ENCODE peak calls at places on chromosome X, in four cellular contexts. K is HFFc6, T is M059J, W is ELR. L is an unnamed sample.

GRCh38 chrX:10254746-10255145 is 98.0 kb downstream of the CLCN4 start:
- DNase-seq in K (no peak), W (peak), T (peak), L (no peak)

GRCh38 chrX:78514852-78515251 is 144.3 kb downstream of the RTL3 start:
- DNase-seq in K (no peak), W (no peak), T (peak), L (no peak)

GRCh38 chrX:132751043-132751690 is 207.3 kb downstream of the HS6ST2 start:
- DNase-seq in K (no peak), W (no peak), T (no peak), L (no peak)

GRCh38 chrX:20620301-20620700 is 353.6 kb upstream of the RPS6KA3 start:
- DNase-seq in W (peak), K (no peak), T (peak), L (no peak)

GRCh38 chrX:789096-789495 is 158.5 kb downstream of the SHOX start:
- DNase-seq in K (no peak), T (no peak), W (no peak), L (no peak)

GRCh38 chrX:137574102-137574783 is 8.3 kb downstream of the ZIC3 start:
- DNase-seq in W (no peak), T (no peak), K (no peak), L (no peak)

GRCh38 chrX:131821945-131822622 is 201.0 kb upstream of the STK26 start:
- DNase-seq in K (no peak), W (no peak), T (no peak), L (no peak)

GRCh38 chrX:1295550-1295949 is 26.9 kb downstream of the CSF2RA start:
- DNase-seq in W (no peak), K (no peak), T (no peak), L (no peak)

GRCh38 chrX:10235851-10236250 is 79.1 kb downstream of the CLCN4 start:
- DNase-seq in T (peak), K (no peak), W (peak), L (no peak)

GRCh38 chrX:35439692-35440091 is 358.4 kb upstream of the MAGEB16 start:
- DNase-seq in K (no peak), W (no peak), T (no peak), L (no peak)

GRCh38 chrX:106903291-106903820 is at the start of gene RIPPLY1:
- DNase-seq in T (no peak), W (no peak), K (no peak), L (no peak)

GRCh38 chrX:87687703-87688102 is 170.1 kb downstream of the KLHL4 start:
- DNase-seq in T (no peak), W (no peak), K (no peak), L (no peak)

GRCh38 chrX:12951590-12951965 is 23.3 kb upstream of the TMSB4X start:
- DNase-seq in T (no peak), K (no peak), W (no peak), L (no peak)

GRCh38 chrX:132776486-132777210 is 181.8 kb downstream of the HS6ST2 start:
- DNase-seq in K (no peak), W (no peak), T (no peak), L (no peak)

GRCh38 chrX:125101971-125102750 is 217.5 kb upstream of the TEX13C start:
- DNase-seq in T (no peak), K (no peak), W (no peak), L (peak)

GRCh38 chrX:1196436-1196835 is 16.0 kb downstream of the CRLF2 start:
- DNase-seq in T (no peak), W (no peak), K (no peak), L (no peak)

GRCh38 chrX:151703487-151703886 is 8.2 kb downstream of the PRRG3 start:
- DNase-seq in K (no peak), W (no peak), T (no peak), L (no peak)

GRCh38 chrX:73683236-73683859 is 120.4 kb downstream of the CHIC1 start:
- DNase-seq in T (peak), K (peak), W (peak), L (no peak)

GRCh38 chrX:139559383-139560042 is 29.0 kb downstream of the F9 start:
- DNase-seq in W (peak), T (peak), K (peak), L (no peak)

GRCh38 chrX:48616575-48616974 is 19.3 kb downstream of the WDR13 start:
- DNase-seq in W (no peak), T (no peak), K (no peak), L (no peak)